ENCODE peak calls at places on chromosomes 2 and 18, in five cellular contexts. E, H, Y, Q and O are unnamed samples.

GRCh38 chr2:204339212-204339715 is 206.0 kb upstream of the PARD3B start:
- DNase-seq in E (no peak), Q (no peak), H (peak; percentile 23), Y (no peak), O (no peak)

GRCh38 chr18:69230204-69230603 is 170.5 kb upstream of the DOK6 start:
- DNase-seq in E (no peak), H (no peak), Y (no peak), Q (no peak), O (no peak)

GRCh38 chr2:46942143-46942526 is 26.5 kb upstream of the MCFD2 start:
- DNase-seq in Q (peak; percentile 65), H (peak; percentile 40), Y (peak; percentile 25), E (peak; percentile 70), O (peak; percentile 58)

GRCh38 chr2:228446732-228447131 is 265.2 kb upstream of the SPHKAP start:
- DNase-seq in H (peak; percentile 5), E (no peak), Y (no peak), Q (no peak), O (no peak)

GRCh38 chr2:36371070-36371962 is 15.7 kb downstream of the CRIM1 start:
- DNase-seq in Y (no peak), Q (no peak), H (peak; percentile 63), E (no peak), O (peak; percentile 26)

GRCh38 chr2:172225786-172226185 is 123.1 kb upstream of the DLX2 start:
- DNase-seq in Q (no peak), E (no peak), Y (no peak), H (no peak), O (no peak)

GRCh38 chr2:18788590-18788989 is 199.2 kb upstream of the NT5C1B start:
- DNase-seq in Y (no peak), H (peak; percentile 34), E (no peak), Q (no peak), O (no peak)

GRCh38 chr2:85527787-85528186 is 11.2 kb upstream of the MAT2A start:
- DNase-seq in H (no peak), Q (no peak), Y (no peak), E (no peak), O (no peak)

GRCh38 chr2:118841828-118842461 is 5.5 kb downstream of the EN1 start:
- DNase-seq in Q (no peak), Y (no peak), E (no peak), H (no peak), O (no peak)

GRCh38 chr2:173553589-173553988 is 198.9 kb downstream of the CDCA7 start:
- DNase-seq in Y (no peak), H (peak; percentile 86), Q (no peak), E (no peak), O (peak; percentile 92)

GRCh38 chr2:8624855-8625398 is 56.9 kb upstream of the ID2 start:
- DNase-seq in H (no peak), Y (no peak), E (no peak), Q (no peak), O (no peak)

GRCh38 chr2:15092691-15093090 is 460.2 kb downstream of the LRATD1 start:
- DNase-seq in Y (no peak), H (peak; percentile 20), E (no peak), Q (no peak), O (no peak)

GRCh38 chr18:7668392-7668791 is 101.3 kb downstream of the PTPRM start:
- DNase-seq in Q (no peak), E (no peak), Y (no peak), H (no peak), O (no peak)

GRCh38 chr2:188629890-188630483 is 338.3 kb downstream of the GULP1 start:
- DNase-seq in H (peak; percentile 57), Y (no peak), Q (no peak), E (no peak), O (no peak)

GRCh38 chr2:75569546-75569945 is 8.8 kb upstream of the EVA1A start:
- DNase-seq in Y (no peak), H (no peak), Q (no peak), E (no peak), O (no peak)

GRCh38 chr2:144325086-144325485 is 194.8 kb downstream of the ZEB2 start:
- DNase-seq in E (peak; percentile 78), Q (peak; percentile 84), H (no peak), Y (no peak), O (peak; percentile 48)

GRCh38 chr2:241844066-241844728 is 14.5 kb downstream of the PDCD1 start:
- DNase-seq in Q (peak; percentile 86), E (peak; percentile 53), H (peak; percentile 49), Y (peak; percentile 54), O (peak; percentile 64)

GRCh38 chr2:23286765-23287155 is 98.2 kb upstream of the KLHL29 start:
- DNase-seq in Y (no peak), Q (no peak), E (no peak), H (peak; percentile 82), O (no peak)

GRCh38 chr2:54894467-54894866 is 155.8 kb downstream of the RTN4 start:
- DNase-seq in Q (no peak), E (no peak), Y (no peak), H (no peak), O (no peak)

GRCh38 chr2:98473995-98474780 is 29.5 kb downstream of the INPP4A start:
- DNase-seq in H (no peak), Y (no peak), Q (peak; percentile 66), E (no peak), O (peak; percentile 39)

GRCh38 chr2:157471078-157471477 is 27.2 kb upstream of the CYTIP start:
- DNase-seq in Y (no peak), H (no peak), Q (peak; percentile 37), E (no peak), O (no peak)

GRCh38 chr2:221570321-221571107 is 1.6 kb downstream of the EPHA4 start:
- DNase-seq in Q (peak; percentile 28), Y (no peak), H (peak; percentile 37), E (peak; percentile 1), O (no peak)

GRCh38 chr18:26480897-26481795 is 67.2 kb downstream of the KCTD1 start:
- DNase-seq in Q (no peak), E (no peak), Y (no peak), H (peak; percentile 95), O (peak; percentile 51)

GRCh38 chr2:121093735-121094520 is 191.1 kb downstream of the TFCP2L1 start:
- DNase-seq in Y (no peak), Q (no peak), H (peak; percentile 67), E (no peak), O (no peak)

GRCh38 chr2:46148369-46148736 is 148.9 kb upstream of the EPAS1 start:
- DNase-seq in Q (no peak), Y (no peak), H (no peak), E (no peak), O (no peak)

GRCh38 chr2:177692828-177693269 is 300.3 kb downstream of the AGPS start:
- DNase-seq in Y (no peak), E (no peak), Q (no peak), H (peak; percentile 10), O (no peak)